ENCODE peak calls at places on chromosomes 16 and 17, in seven cellular contexts. X, C, S, J, Z, D and R are unnamed samples.

GRCh38 chr16:64278196-64278595 is 843.7 kb downstream of the CDH11 start:
- DNase-seq in X (no peak), C (no peak), S (no peak), J (no peak), Z (no peak), D (no peak), R (no peak)

GRCh38 chr17:79975498-79976134 is 60.1 kb downstream of the TBC1D16 start:
- DNase-seq in X (no peak), C (no peak), S (peak), J (no peak), Z (no peak), D (no peak), R (peak)

GRCh38 chr17:9298776-9299295 is 276.8 kb downstream of the STX8 start:
- DNase-seq in X (no peak), C (no peak), S (no peak), J (no peak), Z (no peak), D (no peak), R (no peak)

GRCh38 chr17:42266918-42267766 is 9.0 kb downstream of the STAT5B start:
- DNase-seq in X (peak), C (peak), S (no peak), J (no peak), Z (no peak), D (no peak), R (no peak)

GRCh38 chr17:66002807-66003206 is 189.1 kb downstream of the CEP112 start:
- DNase-seq in X (no peak), C (peak), S (no peak), J (no peak), Z (no peak), D (no peak), R (no peak)

GRCh38 chr16:5768445-5768844 is 670.9 kb upstream of the EEF2KMT start:
- DNase-seq in X (no peak), C (no peak), S (no peak), J (no peak), Z (no peak), D (no peak), R (no peak)

GRCh38 chr16:76963614-76964315 is 227.2 kb upstream of the MON1B start:
- DNase-seq in X (no peak), C (no peak), S (no peak), J (no peak), Z (peak), D (no peak), R (no peak)

GRCh38 chr16:54240180-54241125 is 46.1 kb downstream of the IRX3 start:
- DNase-seq in X (no peak), C (peak), S (no peak), J (no peak), Z (no peak), D (no peak), R (no peak)

GRCh38 chr16:85668676-85669424 is 19.9 kb downstream of the GINS2 start:
- DNase-seq in X (no peak), C (no peak), S (no peak), J (no peak), Z (no peak), D (no peak), R (peak)

GRCh38 chr16:85353013-85353412 is 240.7 kb upstream of the CIBAR2 start:
- DNase-seq in X (no peak), C (no peak), S (no peak), J (no peak), Z (no peak), D (no peak), R (no peak)